ENCODE peak calls at places on chromosome 17, in four cellular contexts. P is CD4-positive, CD25-positive, alpha-beta regulatory T cell; A is A549; G is iPS-NIHi11. S is an unnamed sample.

GRCh38 chr17:73877962-73878361 is 233.7 kb upstream of the SDK2 start:
- DNase-seq in G (no peak), P (no peak), A (no peak), S (no peak)

GRCh38 chr17:17792551-17793377 is 44.0 kb downstream of the SREBF1 start:
- DNase-seq in P (peak), A (no peak), G (peak), S (peak)

GRCh38 chr17:41404024-41404651 is 6.7 kb upstream of the KRT31 start:
- DNase-seq in P (peak), A (peak), G (no peak), S (peak)

GRCh38 chr17:27106982-27107360 is 186.9 kb upstream of the WSB1 start:
- DNase-seq in A (no peak), P (no peak), G (no peak), S (no peak)

GRCh38 chr17:78172284-78173024 is 4.1 kb downstream of the SYNGR2 start:
- DNase-seq in A (no peak), P (no peak), G (no peak), S (no peak)

GRCh38 chr17:55402374-55402773 is 19.3 kb downstream of the MMD start:
- DNase-seq in G (no peak), P (no peak), A (no peak), S (no peak)

GRCh38 chr17:49949634-49950033 is 19.4 kb upstream of the DLX4 start:
- DNase-seq in A (no peak), P (no peak), G (no peak), S (no peak)

GRCh38 chr17:75695141-75695829 is 26.0 kb upstream of the ITGB4 start:
- DNase-seq in A (no peak), G (no peak), P (no peak), S (no peak)

GRCh38 chr17:2433696-2434095 is 32.8 kb upstream of the MNT start:
- DNase-seq in A (no peak), P (no peak), G (peak), S (no peak)

GRCh38 chr17:78847052-78847451 is 6.4 kb upstream of the USP36 start:
- DNase-seq in P (no peak), G (no peak), A (no peak), S (no peak)

GRCh38 chr17:41484920-41485904 is 4.3 kb upstream of the KRT35 start:
- DNase-seq in P (no peak), A (no peak), G (no peak), S (no peak)

GRCh38 chr17:8918811-8919210 is 46.7 kb downstream of the PIK3R5 start:
- DNase-seq in P (no peak), A (no peak), G (no peak), S (no peak)

GRCh38 chr17:42421479-42422332 is 1.4 kb downstream of the CAVIN1 start:
- DNase-seq in G (peak), A (no peak), P (no peak), S (no peak)

GRCh38 chr17:81991684-81992513 is 14.5 kb downstream of the ASPSCR1 start:
- DNase-seq in G (peak), P (no peak), A (no peak), S (no peak)

GRCh38 chr17:18093616-18094408 is 6.1 kb downstream of the DRG2 start:
- DNase-seq in G (peak), P (peak), A (peak), S (no peak)

GRCh38 chr17:34275881-34276280 is 5.9 kb downstream of the CCL7 start:
- DNase-seq in G (no peak), A (no peak), P (no peak), S (no peak)

GRCh38 chr17:79080761-79081290 is 6.2 kb downstream of the ENGASE start:
- DNase-seq in A (no peak), G (no peak), P (no peak), S (no peak)

GRCh38 chr17:78219396-78220150 is 5.5 kb downstream of the BIRC5 start:
- DNase-seq in G (peak), P (no peak), A (no peak), S (no peak)